ENCODE peak calls at places on chromosomes 3 and 15, in six cellular contexts. S is neural progenitor cell, W is lung, X is RWPE1, I is psoas muscle, P is ovary. A is an unnamed sample.

GRCh38 chr3:30696901-30697300 is 90.5 kb downstream of the TGFBR2 start:
- DNase-seq in S (no peak), W (no peak), X (no peak), P (no peak), I (no peak), A (no peak)

GRCh38 chr15:23690450-23690852 is 3.3 kb upstream of the NDN start:
- DNase-seq in S (peak), W (peak), I (peak), X (no peak), P (peak), A (no peak)

GRCh38 chr3:94360982-94361381 is 298.1 kb downstream of the NSUN3 start:
- DNase-seq in I (peak), P (peak), X (no peak), W (peak), S (no peak), A (no peak)

GRCh38 chr15:63348392-63348791 is 33.3 kb downstream of the CA12 start:
- DNase-seq in W (peak), I (peak), S (no peak), P (peak), X (peak), A (peak)

GRCh38 chr3:78497692-78498091 is 1270.1 kb downstream of the ROBO1 start:
- DNase-seq in W (no peak), P (no peak), I (no peak), S (no peak), X (no peak), A (no peak)

GRCh38 chr15:61155741-61156700 is 73.1 kb downstream of the RORA start:
- DNase-seq in I (peak), X (peak), S (no peak), W (no peak), P (no peak), A (no peak)

GRCh38 chr3:194204036-194204792 is 68.3 kb downstream of the HES1 start:
- DNase-seq in P (no peak), W (no peak), X (peak), S (peak), I (no peak), A (no peak)

GRCh38 chr15:55789066-55789660 is 46.2 kb upstream of the PRTG start:
- DNase-seq in S (peak), W (no peak), P (no peak), X (no peak), I (no peak), A (no peak)

GRCh38 chr15:92231461-92231860 is 162.2 kb upstream of the ST8SIA2 start:
- DNase-seq in P (no peak), X (no peak), I (no peak), W (no peak), S (no peak), A (no peak)

GRCh38 chr3:127690823-127691452 is 18.2 kb downstream of the ABTB1 start:
- DNase-seq in X (peak), W (no peak), S (peak), I (peak), P (peak), A (no peak)

GRCh38 chr3:139460096-139460495 is 16.2 kb downstream of the RBP2 start:
- DNase-seq in W (no peak), P (no peak), S (no peak), X (no peak), I (no peak), A (no peak)

GRCh38 chr15:28021281-28022039 is 77.7 kb downstream of the OCA2 start:
- DNase-seq in X (peak), I (no peak), S (peak), W (peak), P (peak), A (no peak)

GRCh38 chr3:59064276-59064675 is 14.5 kb upstream of the CFAP20DC start:
- DNase-seq in X (no peak), W (no peak), S (no peak), I (no peak), P (no peak), A (no peak)

GRCh38 chr15:70111203-70112017 is 13.7 kb upstream of the TLE3 start:
- DNase-seq in X (no peak), W (no peak), P (peak), S (peak), I (peak), A (peak)

GRCh38 chr3:47011371-47011770 is 31.9 kb downstream of the NBEAL2 start:
- DNase-seq in S (no peak), X (no peak), I (no peak), W (no peak), P (no peak), A (no peak)

GRCh38 chr3:161770532-161771386 is 274.2 kb downstream of the OTOL1 start:
- DNase-seq in X (no peak), P (no peak), I (no peak), W (no peak), S (no peak), A (no peak)

GRCh38 chr15:74133071-74133702 is 2.8 kb downstream of the ISLR2 start:
- DNase-seq in P (no peak), X (no peak), W (no peak), I (no peak), S (peak), A (no peak)

GRCh38 chr3:138947303-138948121 is 495 bp downstream of the FOXL2NB start:
- DNase-seq in S (peak), W (no peak), I (no peak), X (no peak), P (no peak), A (no peak)

GRCh38 chr15:101170568-101171350 is 81.1 kb downstream of the CHSY1 start:
- DNase-seq in X (peak), W (no peak), P (no peak), I (peak), S (no peak), A (peak)

GRCh38 chr15:57496946-57497944 is 94.5 kb upstream of the MYZAP start:
- DNase-seq in W (peak), I (no peak), X (no peak), S (no peak), P (no peak), A (no peak)

GRCh38 chr3:75692061-75692460 is 27.9 kb downstream of the FRG2C start:
- DNase-seq in P (no peak), S (no peak), W (no peak), I (no peak), X (no peak), A (no peak)

GRCh38 chr3:42804831-42805821 is 836 bp upstream of the HIGD1A start:
- DNase-seq in P (peak), S (peak), W (no peak), I (peak), X (no peak), A (peak)

GRCh38 chr3:24640330-24640877 is 145.8 kb upstream of the THRB start:
- DNase-seq in W (no peak), S (peak), P (no peak), X (peak), I (no peak), A (no peak)

GRCh38 chr15:81301815-81302399 is 22.0 kb downstream of the STARD5 start:
- DNase-seq in W (no peak), S (no peak), X (no peak), P (no peak), I (no peak), A (no peak)

GRCh38 chr15:63583027-63583426 is 14.2 kb upstream of the FBXL22 start:
- DNase-seq in P (no peak), S (no peak), I (no peak), W (no peak), X (peak), A (no peak)

GRCh38 chr15:45468294-45468693 is 54.3 kb downstream of the SLC30A4 start:
- DNase-seq in X (no peak), P (no peak), W (no peak), I (no peak), S (no peak), A (no peak)

GRCh38 chr3:52281980-52282801 is 3.7 kb upstream of the WDR82 start:
- DNase-seq in X (no peak), S (no peak), I (no peak), W (no peak), P (no peak), A (no peak)

GRCh38 chr3:188529228-188529627 is 375.3 kb downstream of the LPP start:
- DNase-seq in P (no peak), S (no peak), I (no peak), X (no peak), W (no peak), A (no peak)

GRCh38 chr3:25910997-25911396 is 121.1 kb downstream of the OXSM start:
- DNase-seq in I (no peak), P (no peak), S (peak), X (no peak), W (peak), A (no peak)

GRCh38 chr3:134777341-134777740 is 17.7 kb upstream of the EPHB1 start:
- DNase-seq in W (no peak), X (no peak), I (no peak), P (no peak), S (no peak), A (no peak)

GRCh38 chr15:39451121-39451698 is 129.7 kb upstream of the THBS1 start:
- DNase-seq in S (no peak), I (no peak), X (no peak), W (no peak), P (no peak), A (no peak)

GRCh38 chr3:170037463-170038433 is at the start of gene GPR160:
- DNase-seq in P (peak), W (peak), I (peak), S (peak), X (peak), A (no peak)

DNA sequence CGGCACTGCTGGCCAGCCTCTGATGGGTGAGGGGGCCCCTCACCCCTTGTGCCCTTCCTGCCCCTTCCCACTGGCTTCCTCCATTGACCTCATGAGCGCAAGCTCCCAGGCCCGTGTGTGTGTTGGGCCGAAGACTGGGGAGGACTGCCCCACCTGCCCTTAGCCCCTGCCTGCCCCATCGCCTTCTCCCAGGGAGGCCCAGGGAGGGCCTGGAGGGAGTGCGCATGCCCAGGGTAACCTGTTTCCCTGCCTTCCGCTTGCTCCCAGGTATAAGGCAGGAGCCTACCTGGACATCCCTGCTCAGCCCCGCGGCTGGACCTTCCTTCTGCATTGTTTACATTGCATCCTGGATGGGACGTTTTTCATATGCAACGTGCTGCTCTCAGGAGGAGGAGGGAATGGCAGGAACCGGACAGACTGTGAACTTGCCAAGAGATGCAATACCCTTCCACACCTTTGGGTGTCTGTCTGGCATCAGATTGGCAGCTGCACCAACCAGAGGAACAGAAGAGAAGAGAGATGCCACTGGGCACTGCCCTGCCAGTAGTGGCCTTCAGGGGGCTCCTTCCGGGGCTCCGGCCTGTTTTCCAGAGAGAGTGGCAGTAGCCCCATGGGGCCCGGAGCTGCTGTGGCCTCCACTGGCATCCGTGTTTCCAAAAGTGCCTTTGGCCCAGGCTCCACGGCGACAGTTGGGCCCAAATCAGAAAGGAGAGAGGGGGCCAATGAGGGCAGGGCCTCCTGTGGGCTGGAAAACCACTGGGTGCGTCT is 8.8 kb downstream of the DLL4 start:
- DNase-seq in S (no peak), X (peak), P (no peak), I (no peak), W (no peak), A (no peak)
- TF ChIP-seq CTCF in S (peak), X (peak), P (no peak), I (peak), W (no peak), A (no peak)

DNA sequence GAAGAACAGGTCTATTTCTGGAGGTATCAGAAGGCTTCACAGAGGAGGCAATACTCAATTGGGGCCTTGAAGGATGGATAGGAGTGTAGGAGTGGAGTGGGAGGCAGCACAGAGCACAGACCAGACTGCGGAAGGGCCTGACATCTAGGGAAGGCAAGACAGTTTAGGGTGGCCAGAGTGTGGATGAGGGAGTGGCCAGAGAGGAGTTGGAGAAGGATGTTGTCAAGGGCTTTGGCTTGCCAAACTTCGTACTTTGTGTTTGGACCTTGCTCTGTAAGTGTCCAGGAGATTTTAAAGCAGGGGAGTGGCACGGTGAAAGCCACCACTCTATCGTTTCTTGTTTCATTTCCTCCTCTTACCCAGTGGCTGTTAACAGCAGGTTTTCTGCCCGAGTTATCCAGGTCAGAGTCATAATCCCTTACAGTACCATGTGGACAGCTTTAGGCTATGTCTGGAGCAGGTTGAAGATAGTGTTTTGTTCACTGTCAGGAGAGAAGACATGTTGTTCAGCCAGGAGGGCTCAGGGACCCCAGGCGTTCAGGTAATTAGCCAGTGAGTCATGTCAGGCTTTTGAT is 12.3 kb downstream of the SMAD3 start:
- DNase-seq in P (no peak), W (peak), S (no peak), I (no peak), X (no peak), A (no peak)
- H3K27ac ChIP-seq in P (no peak), W (no peak), S (no peak), I (peak), X (peak), A (peak)

GRCh38 chr3:101127991-101128390 is 134.8 kb upstream of the ABI3BP start:
- DNase-seq in I (no peak), P (no peak), X (no peak), S (no peak), W (no peak), A (no peak)

GRCh38 chr3:101133638-101134037 is 140.4 kb upstream of the ABI3BP start:
- DNase-seq in P (no peak), I (no peak), W (no peak), S (no peak), X (no peak), A (no peak)

GRCh38 chr3:101128786-101129185 is 135.6 kb upstream of the ABI3BP start:
- DNase-seq in S (no peak), W (no peak), I (no peak), P (no peak), X (peak), A (no peak)

GRCh38 chr3:101134331-101134730 is 141.1 kb upstream of the ABI3BP start:
- DNase-seq in P (no peak), S (no peak), W (no peak), I (no peak), X (no peak), A (no peak)

DNA sequence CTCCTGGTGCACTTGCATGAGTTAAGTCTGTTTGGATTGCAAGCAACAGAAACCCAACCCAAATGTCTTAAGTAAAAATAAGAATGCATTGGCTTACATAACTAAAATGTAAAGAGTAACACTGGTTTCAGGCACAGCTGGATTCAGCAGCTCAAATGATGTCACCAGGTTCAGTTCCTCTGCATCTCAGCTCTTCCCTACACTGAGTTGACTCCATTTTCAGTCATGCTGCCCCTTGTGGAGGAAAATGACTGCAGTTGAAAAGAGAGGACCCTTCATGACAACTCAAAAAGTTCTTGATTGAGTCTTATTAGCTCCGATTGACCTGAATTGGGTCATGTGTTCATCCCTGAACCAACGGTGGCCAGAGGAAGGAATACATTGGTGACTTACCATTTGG is 138.5 kb upstream of the ABI3BP start:
- DNase-seq in S (no peak), I (no peak), P (no peak), W (no peak), X (no peak), A (no peak)
- TF ChIP-seq CTCF in S (peak), I (no peak), P (no peak), W (no peak), X (no peak), A (no peak)

GRCh38 chr15:25852696-25853524 is 10.2 kb downstream of the ATP10A start:
- DNase-seq in P (no peak), S (no peak), I (no peak), X (no peak), W (no peak), A (no peak)
- H3K27ac ChIP-seq in P (no peak), S (no peak), I (no peak), X (no peak), W (no peak), A (no peak)